ENCODE peak calls at places on chromosomes 2 and 18, in nine cellular contexts. K is Caco-2; Y is fibroblast of lung; T is GM23248; W is mammary epithelial cell; M is CD4-positive, alpha-beta T cell; F is astrocyte; N is IMR-90; E is transverse colon. B is an unnamed sample. For H3K9me3, the result is how much of the 10 kb centered on the place peaks cover.

GRCh38 chr2:22929998-22930397 is 455.0 kb upstream of the KLHL29 start:
- DNase-seq in K (no peak), Y (no peak), T (no peak), W (no peak), M (no peak), F (no peak), N (no peak), E (no peak), B (no peak)

GRCh38 chr2:109545828-109546713 is 67.7 kb downstream of the SEPTIN10 start:
- DNase-seq in K (peak), Y (peak), T (peak), W (peak), M (peak), F (peak), N (peak), E (peak), B (peak)

GRCh38 chr2:32168513-32168912 is 2.8 kb downstream of the SLC30A6 start:
- DNase-seq in K (no peak), Y (no peak), T (no peak), W (no peak), M (no peak), F (no peak), N (no peak), E (no peak), B (no peak)

GRCh38 chr2:128681351-128681906 is 362.8 kb upstream of the HS6ST1 start:
- DNase-seq in K (no peak), Y (no peak), T (no peak), W (no peak), M (no peak), F (no peak), N (no peak), E (no peak), B (no peak)

GRCh38 chr2:168053676-168054075 is 193.7 kb downstream of the STK39 start:
- DNase-seq in K (no peak), Y (no peak), T (no peak), W (no peak), M (no peak), F (no peak), N (no peak), E (no peak), B (no peak)

GRCh38 chr2:30238143-30238800 is 6.9 kb downstream of the LBH start:
- DNase-seq in K (no peak), Y (no peak), T (no peak), W (no peak), M (no peak), F (no peak), N (no peak), E (no peak), B (no peak)

GRCh38 chr2:85436836-85437487 is 18.4 kb downstream of the SH2D6 start:
- DNase-seq in K (no peak), Y (no peak), T (no peak), W (no peak), M (no peak), F (no peak), N (no peak), E (no peak), B (no peak)

GRCh38 chr2:147829106-147829505 is 15.7 kb upstream of the ACVR2A start:
- DNase-seq in K (no peak), Y (peak), T (peak), W (peak), M (no peak), F (peak), N (peak), E (no peak), B (no peak)

GRCh38 chr18:74396252-74397204 is 60.6 kb downstream of the DIPK1C start:
- DNase-seq in K (no peak), Y (peak), T (no peak), W (no peak), M (no peak), F (no peak), N (no peak), E (no peak), B (no peak)

DNA sequence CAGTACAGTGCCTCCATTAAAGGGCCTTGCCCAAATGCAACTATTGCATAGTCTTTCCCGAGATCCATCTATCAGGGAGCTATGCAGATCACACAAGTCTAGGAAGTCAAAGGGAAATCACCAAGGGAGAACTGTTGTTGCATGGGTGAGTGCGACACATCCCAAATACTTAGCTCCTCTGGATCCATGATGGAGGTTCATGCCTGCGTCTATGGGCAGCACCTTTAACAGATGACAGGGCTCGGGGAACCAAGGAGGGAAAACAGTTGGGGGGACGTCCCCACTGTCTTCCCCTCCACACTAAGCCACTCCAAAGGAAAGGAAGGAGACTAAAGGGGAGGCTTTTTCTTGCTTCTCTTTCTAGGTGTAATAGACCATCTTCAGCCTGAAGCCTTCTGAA is 552.8 kb upstream of the PKDCC start:
- DNase-seq in K (peak), Y (peak), T (no peak), W (peak), M (no peak), F (no peak), N (no peak), E (no peak), B (no peak)
- H3K9me3 ChIP-seq in K (under half), Y (under half), T (under half), W (under half), M (under half), F (under half), N (under half), E (under half), B (under half)

DNA sequence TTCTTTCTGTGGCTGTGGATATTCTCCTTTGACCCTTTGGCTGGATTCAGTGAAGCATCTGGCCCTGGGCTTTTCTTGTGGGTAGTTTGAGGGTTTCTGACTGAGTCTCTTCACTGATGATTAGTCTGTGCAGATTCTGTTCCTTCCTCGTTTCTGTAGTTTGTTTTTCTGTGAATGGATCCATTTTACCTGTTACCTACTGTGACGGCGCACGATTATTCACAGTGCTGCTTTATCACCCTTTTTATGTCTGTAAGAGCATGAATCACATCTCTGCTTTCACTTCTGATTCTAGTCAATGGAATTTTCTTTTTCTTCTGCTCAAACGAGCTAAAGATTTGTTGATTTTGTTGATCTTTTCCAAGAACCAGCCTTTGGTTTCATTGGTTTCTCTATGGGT is 60.8 kb downstream of the SLC66A2 start:
- DNase-seq in K (no peak), Y (no peak), T (no peak), W (no peak), M (no peak), F (no peak), N (no peak), E (no peak), B (no peak)
- H3K9me3 ChIP-seq in K (under half), Y (under half), T (under half), W (half or more), M (half or more), F (under half), N (under half), E (half or more), B (under half)

DNA sequence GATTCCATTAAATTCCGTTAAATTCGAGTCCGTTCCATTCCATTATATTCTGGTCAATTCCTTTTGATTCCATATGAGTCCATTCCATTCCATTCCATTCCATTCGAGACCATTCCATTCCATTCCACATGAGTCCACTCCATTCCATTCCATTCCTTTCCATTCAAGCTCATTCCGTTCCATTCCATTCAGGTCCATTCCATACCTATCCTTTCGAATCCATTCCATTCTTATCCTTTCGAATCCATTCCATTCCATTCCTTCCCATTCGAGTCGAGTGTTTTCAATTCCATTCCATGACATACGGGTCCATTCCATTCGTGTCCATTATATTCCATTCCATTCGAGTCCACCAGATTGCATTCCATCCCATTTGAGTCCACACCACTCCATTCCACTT is 1127.4 kb downstream of the RPIA start:
- DNase-seq in K (no peak), Y (no peak), T (no peak), W (no peak), M (no peak), F (no peak), N (no peak), E (no peak), B (no peak)
- H3K9me3 ChIP-seq in K (under half), Y (under half), T (under half), W (half or more), M (half or more), F (half or more), N (under half), E (under half), B (under half)

GRCh38 chr2:81767173-81767720 is 1462.7 kb upstream of the LRRTM1 start:
- DNase-seq in K (no peak), Y (peak), T (peak), W (no peak), M (no peak), F (peak), N (peak), E (no peak), B (no peak)
- H3K9me3 ChIP-seq in K (under half), Y (under half), T (under half), W (under half), M (under half), F (under half), N (under half), E (under half), B (under half)

GRCh38 chr2:204771693-204772092 is 226.4 kb downstream of the PARD3B start:
- DNase-seq in K (no peak), Y (no peak), T (peak), W (no peak), M (no peak), F (no peak), N (no peak), E (no peak), B (no peak)

DNA sequence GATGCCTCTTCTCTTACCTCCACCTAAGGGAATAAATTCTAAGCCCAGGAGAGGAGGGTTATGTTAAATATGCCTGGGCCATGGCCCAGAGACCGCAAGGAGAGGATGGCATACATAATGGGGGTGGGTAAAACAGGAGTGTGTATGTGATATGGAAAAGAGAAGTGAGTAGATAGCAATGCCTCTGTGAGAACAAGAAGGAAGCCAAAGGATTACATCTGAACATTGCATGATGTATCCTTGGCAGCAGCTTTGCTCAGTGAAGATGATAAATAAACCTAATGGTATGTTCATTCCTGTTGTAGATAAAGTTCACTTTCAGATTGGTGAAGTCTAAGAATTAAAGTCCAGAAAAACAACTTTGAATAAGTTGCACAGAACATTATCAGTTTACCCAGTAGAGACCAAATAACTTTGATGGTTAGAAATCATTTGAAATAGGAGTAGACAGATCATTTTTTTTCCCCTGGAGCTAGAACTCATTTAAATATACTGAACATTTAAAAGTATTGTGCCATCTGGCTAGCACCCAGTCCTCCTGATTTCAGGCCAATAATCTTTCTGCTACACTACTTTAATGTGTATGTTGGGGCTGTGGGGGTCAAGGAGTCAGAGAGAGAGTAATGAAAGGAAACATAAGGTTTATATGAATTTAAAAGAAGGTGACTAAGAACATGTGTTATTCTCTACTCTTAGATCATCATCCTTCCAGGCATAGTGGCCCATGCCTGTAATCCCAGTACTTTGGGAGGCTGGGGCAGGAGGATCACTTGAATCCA is 231.7 kb downstream of the PARD3B start:
- DNase-seq in K (no peak), Y (peak), T (peak), W (no peak), M (no peak), F (peak), N (peak), E (no peak), B (no peak)
- H3K9me3 ChIP-seq in K (under half), Y (under half), T (under half), W (under half), M (under half), F (under half), N (under half), E (under half), B (under half)

GRCh38 chr2:101859604-101860003 is 132.2 kb upstream of the IL1R2 start:
- DNase-seq in K (no peak), Y (no peak), T (no peak), W (no peak), M (no peak), F (no peak), N (no peak), E (no peak), B (no peak)
- H3K9me3 ChIP-seq in K (under half), Y (under half), T (under half), W (under half), M (under half), F (under half), N (under half), E (under half), B (under half)

B was measured in T-helper 17 cell.